ENCODE peak calls at places on chromosomes 6 and 20, in four cellular contexts. D is HCT116, P is lung, T is mammary epithelial cell. L is an unnamed sample.

GRCh38 chr6:152272486-152272885 is 364.7 kb downstream of the SYNE1 start:
- DNase-seq in D (no peak), P (no peak), T (peak), L (no peak)

GRCh38 chr20:57395111-57395959 is 4.1 kb downstream of the RBM38 start:
- DNase-seq in D (no peak), P (no peak), T (peak), L (no peak)

GRCh38 chr20:50281831-50282591 is 91.4 kb downstream of the CEBPB start:
- DNase-seq in D (no peak), P (no peak), T (no peak), L (no peak)

GRCh38 chr20:49668181-49668877 is 45.3 kb downstream of the B4GALT5 start:
- DNase-seq in D (no peak), P (no peak), T (no peak), L (no peak)

GRCh38 chr20:50491926-50492634 is 18.1 kb upstream of the PTPN1 start:
- DNase-seq in D (no peak), P (no peak), T (peak), L (peak)

GRCh38 chr6:69915346-69915745 is 49.0 kb downstream of the COL19A1 start:
- DNase-seq in D (no peak), P (no peak), T (no peak), L (no peak)

GRCh38 chr6:56570434-56571359 is 72.0 kb downstream of the DST start:
- DNase-seq in D (no peak), P (no peak), T (no peak), L (no peak)

GRCh38 chr6:63802606-63803206 is 167.1 kb downstream of the PHF3 start:
- DNase-seq in D (no peak), P (no peak), T (no peak), L (no peak)

GRCh38 chr20:38198238-38198861 is 33.3 kb upstream of the TGM2 start:
- DNase-seq in D (no peak), P (no peak), T (peak), L (peak)

GRCh38 chr6:27839303-27840081 is 72.7 kb downstream of the OR2B2 start:
- DNase-seq in D (no peak), P (peak), T (peak), L (peak)

GRCh38 chr20:44083220-44083933 is 103.6 kb downstream of the JPH2 start:
- DNase-seq in D (peak), P (no peak), T (peak), L (no peak)

GRCh38 chr6:133544419-133544818 is 303.3 kb downstream of the EYA4 start:
- DNase-seq in D (no peak), P (no peak), T (no peak), L (no peak)

GRCh38 chr6:56151825-56152224 is 95.6 kb downstream of the COL21A1 start:
- DNase-seq in D (no peak), P (no peak), T (no peak), L (no peak)

DNA sequence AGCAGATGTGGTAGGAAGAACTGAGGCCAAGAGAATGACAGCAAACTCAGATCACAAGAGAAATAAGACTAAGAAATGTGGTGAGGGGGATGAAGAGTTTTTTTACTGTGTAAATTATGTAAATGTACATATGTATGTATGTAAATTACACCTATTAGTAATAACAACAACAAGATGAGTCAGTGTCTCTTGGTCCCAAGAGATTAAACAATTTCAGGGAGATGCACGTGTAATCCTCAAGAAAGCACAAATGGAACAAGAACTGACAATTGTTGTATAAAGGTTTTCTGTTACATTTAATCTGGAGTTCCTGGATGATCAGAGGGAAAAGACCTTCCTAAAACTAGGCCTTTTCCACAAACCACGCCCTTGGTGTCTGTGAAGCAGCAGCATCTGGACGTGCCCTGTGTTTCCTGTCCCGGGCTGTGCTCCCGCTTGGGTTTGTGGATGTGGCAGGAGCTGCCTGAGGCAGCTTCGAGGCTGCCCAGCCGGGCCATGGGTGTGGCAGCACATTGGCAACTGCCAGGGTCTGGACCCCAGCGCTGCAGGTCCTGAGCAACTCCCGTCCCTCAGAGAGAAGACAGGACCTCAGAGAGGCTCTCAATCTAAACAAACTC is 999 bp downstream of the CLDN20 start:
- DNase-seq in D (no peak), P (no peak), T (peak), L (no peak)
- H3K27ac ChIP-seq in D (no peak), P (no peak), T (peak), L (no peak)

GRCh38 chr20:58700823-58701222 is 8.2 kb downstream of the NPEPL1 start:
- DNase-seq in D (no peak), P (no peak), T (no peak), L (no peak)

GRCh38 chr20:58701431-58702160 is 9.0 kb downstream of the NPEPL1 start:
- DNase-seq in D (no peak), P (no peak), T (no peak), L (no peak)

GRCh38 chr20:58703765-58704331 is 11.2 kb downstream of the NPEPL1 start:
- DNase-seq in D (no peak), P (no peak), T (no peak), L (no peak)

GRCh38 chr20:58702161-58702510 is 9.5 kb downstream of the NPEPL1 start:
- DNase-seq in D (no peak), P (no peak), T (no peak), L (no peak)

DNA sequence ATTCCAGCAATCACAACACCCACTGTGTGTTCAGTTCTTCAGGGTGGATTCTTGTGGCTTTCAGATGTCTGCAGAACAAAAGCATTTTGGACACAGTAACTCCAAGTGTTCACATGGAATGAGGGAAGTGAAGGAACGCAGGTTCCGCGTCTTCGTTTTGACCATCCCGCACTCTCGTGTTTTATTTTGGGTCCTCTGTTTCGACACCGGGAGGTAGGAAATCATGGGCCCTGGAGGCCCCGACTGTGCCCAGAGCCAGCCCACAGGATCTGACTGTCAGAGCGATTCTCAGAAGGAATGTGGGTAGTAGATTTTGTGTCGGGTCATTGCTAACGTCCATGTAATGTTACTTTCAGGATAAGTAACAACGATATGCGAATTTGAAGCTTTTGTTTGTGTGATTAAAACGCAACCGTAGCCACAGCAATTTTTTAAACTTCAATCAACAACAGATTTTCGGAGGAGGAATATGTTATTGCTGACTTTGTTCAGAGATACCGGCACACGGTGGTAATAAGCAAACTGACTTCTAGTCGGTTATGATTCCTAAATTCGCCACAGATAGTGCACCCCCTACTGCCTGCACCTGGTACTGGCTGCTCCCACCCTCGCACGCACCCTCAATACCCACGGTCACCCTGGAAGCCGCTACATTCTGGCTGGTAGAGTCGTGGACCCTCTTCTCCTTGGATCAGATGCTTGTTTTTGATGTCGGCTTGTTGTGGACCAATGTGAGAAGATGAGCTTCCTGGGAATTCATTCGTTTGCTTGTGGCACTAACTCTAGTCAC is 10.5 kb downstream of the NPEPL1 start:
- DNase-seq in D (no peak), P (no peak), T (no peak), L (no peak)
- TF ChIP-seq CTCF in D (no peak), P (no peak), T (peak), L (no peak)

GRCh38 chr6:148758492-148758891 is 11.7 kb downstream of the UST start:
- DNase-seq in D (no peak), P (peak), T (no peak), L (no peak)
- H3K27ac ChIP-seq in D (no peak), P (no peak), T (no peak), L (no peak)

GRCh38 chr20:12925214-12925755 is 83.5 kb upstream of the SPTLC3 start:
- DNase-seq in D (peak), P (peak), T (peak), L (peak)

GRCh38 chr20:12925863-12926547 is 82.8 kb upstream of the SPTLC3 start:
- DNase-seq in D (no peak), P (no peak), T (no peak), L (no peak)

GRCh38 chr20:12927489-12927888 is 81.3 kb upstream of the SPTLC3 start:
- DNase-seq in D (no peak), P (no peak), T (peak), L (peak)

GRCh38 chr20:12928358-12928754 is 80.4 kb upstream of the SPTLC3 start:
- DNase-seq in D (no peak), P (no peak), T (no peak), L (no peak)

GRCh38 chr20:12928755-12929401 is 79.9 kb upstream of the SPTLC3 start:
- DNase-seq in D (no peak), P (no peak), T (peak), L (peak)
- TF ChIP-seq CTCF in D (no peak), P (no peak), T (no peak), L (peak)

L was measured in foreskin keratinocyte.